ENCODE peak calls at places on chromosomes 12 and 14, in ten cellular contexts. V is breast epithelium, T is heart left ventricle, B is adrenal gland, D is HCT116, W is IMR-90, U is A549, R is NB4, X is stomach, M is lower leg skin. I is an unnamed sample.

GRCh38 chr14:23126548-23127278 is 7.7 kb upstream of the CEBPE start:
- DNase-seq in W (no peak), M (no peak), V (no peak), B (no peak), R (no peak), T (no peak), X (no peak), U (no peak), D (no peak), I (no peak)

GRCh38 chr12:2097617-2098016 is 44.8 kb downstream of the CACNA1C start:
- DNase-seq in V (no peak), D (no peak), U (no peak), M (no peak), W (no peak), B (no peak), R (no peak), T (no peak), X (no peak), I (no peak)

GRCh38 chr12:57549909-57550627 is at the start of gene KIF5A:
- DNase-seq in D (no peak), X (no peak), M (no peak), R (no peak), B (peak), T (no peak), V (no peak), W (no peak), U (peak), I (no peak)

GRCh38 chr12:72031066-72031465 is 92.4 kb downstream of the TPH2 start:
- DNase-seq in D (no peak), R (no peak), W (no peak), X (no peak), U (no peak), T (no peak), V (no peak), B (no peak), M (no peak), I (no peak)

GRCh38 chr14:65976771-65977170 is 509.4 kb upstream of the CCDC196 start:
- DNase-seq in V (no peak), M (no peak), T (no peak), D (no peak), X (no peak), B (no peak), R (no peak), U (no peak), W (no peak), I (no peak)

GRCh38 chr12:115191342-115191741 is 507.4 kb upstream of the TBX3 start:
- DNase-seq in B (no peak), T (no peak), W (no peak), M (no peak), U (no peak), X (no peak), D (no peak), V (no peak), R (no peak), I (no peak)

GRCh38 chr12:76569685-76570604 is 10.4 kb upstream of the OSBPL8 start:
- DNase-seq in X (no peak), D (no peak), B (no peak), M (no peak), W (no peak), T (no peak), R (no peak), V (no peak), U (no peak), I (no peak)

GRCh38 chr12:39122562-39123204 is 217.3 kb upstream of the CPNE8 start:
- DNase-seq in X (no peak), B (no peak), D (peak), W (no peak), U (no peak), V (no peak), T (no peak), R (no peak), M (no peak), I (no peak)

GRCh38 chr12:13981296-13981962 is at the start of gene GRIN2B:
- DNase-seq in M (no peak), D (peak), V (no peak), T (no peak), R (no peak), B (no peak), U (peak), W (no peak), X (no peak), I (no peak)

GRCh38 chr14:104863131-104863862 is 1.8 kb upstream of the CEP170B start:
- DNase-seq in X (no peak), T (no peak), R (no peak), U (no peak), W (no peak), V (no peak), D (no peak), B (no peak), M (no peak), I (no peak)

GRCh38 chr12:2641209-2641608 is 153.6 kb upstream of the FKBP4 start:
- DNase-seq in B (peak), M (peak), D (peak), T (no peak), X (no peak), U (peak), R (peak), W (peak), V (no peak), I (no peak)

GRCh38 chr12:54033106-54033979 is 493 bp downstream of the HOXC5 start:
- DNase-seq in V (no peak), X (peak), R (peak), T (no peak), W (no peak), B (peak), D (no peak), M (no peak), U (peak), I (no peak)

GRCh38 chr12:107992870-107993451 is 136.1 kb upstream of the WSCD2 start:
- DNase-seq in D (peak), R (peak), X (no peak), T (no peak), V (no peak), W (peak), M (no peak), U (peak), B (peak), I (no peak)

GRCh38 chr14:47539065-47539464 is 136.3 kb downstream of the MDGA2 start:
- DNase-seq in B (no peak), V (no peak), U (no peak), W (no peak), R (peak), M (no peak), X (no peak), D (no peak), T (no peak), I (no peak)

GRCh38 chr12:116346751-116347150 is 69.3 kb upstream of the MED13L start:
- DNase-seq in U (peak), M (no peak), B (peak), W (peak), T (no peak), D (no peak), V (peak), X (no peak), R (no peak), I (no peak)

GRCh38 chr14:68365228-68365627 is 427.6 kb downstream of the ZFP36L1 start:
- DNase-seq in B (no peak), U (no peak), V (no peak), R (no peak), D (peak), W (peak), X (no peak), M (no peak), T (no peak), I (no peak)

GRCh38 chr12:128073937-128074336 is 193.0 kb upstream of the TMEM132C start:
- DNase-seq in B (no peak), W (no peak), U (no peak), V (no peak), T (no peak), D (no peak), X (no peak), M (peak), R (no peak), I (no peak)

GRCh38 chr12:113105606-113106271 is 29.8 kb downstream of the RASAL1 start:
- DNase-seq in B (no peak), T (no peak), W (no peak), R (no peak), V (no peak), D (no peak), U (no peak), M (no peak), X (no peak), I (no peak)

GRCh38 chr14:91899777-91900176 is 32.4 kb upstream of the TC2N start:
- DNase-seq in R (no peak), X (no peak), D (no peak), U (no peak), M (no peak), W (no peak), T (no peak), B (no peak), V (no peak), I (no peak)

GRCh38 chr14:28243600-28243999 is 523.0 kb upstream of the FOXG1 start:
- DNase-seq in W (no peak), B (no peak), R (no peak), X (no peak), D (no peak), T (no peak), M (no peak), U (no peak), V (no peak), I (no peak)

GRCh38 chr12:131455218-131455506 is 255.7 kb upstream of the SFSWAP start:
- DNase-seq in B (no peak), T (no peak), W (no peak), X (no peak), D (no peak), V (no peak), U (no peak), M (no peak), R (no peak), I (no peak)

GRCh38 chr12:131455581-131456110 is 255.2 kb upstream of the SFSWAP start:
- DNase-seq in T (no peak), D (no peak), B (no peak), R (no peak), X (peak), M (peak), V (no peak), W (no peak), U (no peak), I (no peak)

GRCh38 chr12:131456301-131457027 is 254.4 kb upstream of the SFSWAP start:
- DNase-seq in D (no peak), V (no peak), R (no peak), B (no peak), W (no peak), X (peak), U (no peak), M (peak), T (no peak), I (no peak)

GRCh38 chr12:131452444-131452860 is 258.4 kb upstream of the SFSWAP start:
- DNase-seq in U (peak), M (peak), W (no peak), D (no peak), V (no peak), X (peak), R (peak), B (no peak), T (no peak), I (no peak)

DNA sequence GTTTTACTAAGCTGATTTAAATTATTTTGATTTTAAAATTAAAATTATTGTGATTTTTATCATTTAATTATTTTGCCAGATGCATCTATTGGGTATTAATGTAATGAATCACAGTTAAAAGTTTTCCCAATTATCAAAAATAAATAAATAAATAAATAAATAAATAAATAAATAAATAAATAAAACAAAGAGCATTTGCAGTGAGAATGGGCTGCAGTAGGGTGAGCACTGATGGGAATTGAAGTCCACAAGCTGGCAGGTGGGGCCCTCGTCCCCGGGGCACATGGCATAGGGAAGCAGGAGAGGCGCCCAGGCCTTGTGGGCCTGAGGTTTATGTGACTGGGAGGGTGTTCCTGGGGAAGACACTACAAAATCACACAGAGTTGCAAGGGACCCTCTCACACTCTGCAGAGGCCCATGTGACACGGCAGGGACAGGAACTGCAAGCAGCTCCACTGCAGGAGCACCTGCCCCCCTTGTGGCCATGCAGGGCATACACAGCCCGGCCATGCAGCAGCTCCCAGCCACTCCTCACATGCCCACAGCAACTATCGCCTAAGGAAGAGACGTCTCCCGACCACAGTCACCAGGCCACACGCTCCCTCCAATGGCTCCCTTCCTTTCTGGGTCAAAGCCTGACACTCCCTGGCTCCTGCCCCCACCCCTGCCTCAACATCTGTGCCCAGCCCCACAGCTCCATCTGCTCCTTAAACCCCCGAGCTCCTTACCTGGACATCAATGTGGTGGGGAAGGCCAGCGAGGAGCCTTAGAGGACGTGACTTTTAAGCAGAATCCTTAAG is 256.3 kb upstream of the SFSWAP start:
- DNase-seq in M (peak), X (peak), R (peak), B (peak), V (no peak), W (no peak), U (peak), D (peak), T (no peak), I (no peak)
- TF ChIP-seq CTCF in M (no peak), X (no peak), R (peak), B (peak), V (no peak), W (no peak), U (peak), D (peak), T (peak), I (peak)

GRCh38 chr12:31633464-31633863 is 26.0 kb upstream of the ETFBKMT start:
- DNase-seq in V (no peak), R (no peak), U (no peak), B (no peak), W (no peak), M (peak), T (no peak), D (no peak), X (no peak), I (no peak)
- TF ChIP-seq POLR2A in V (no peak), R (no peak), U (no peak), B (no peak), W (no peak), M (no peak), T (no peak), D (no peak), X (no peak), I (no peak)

DNA sequence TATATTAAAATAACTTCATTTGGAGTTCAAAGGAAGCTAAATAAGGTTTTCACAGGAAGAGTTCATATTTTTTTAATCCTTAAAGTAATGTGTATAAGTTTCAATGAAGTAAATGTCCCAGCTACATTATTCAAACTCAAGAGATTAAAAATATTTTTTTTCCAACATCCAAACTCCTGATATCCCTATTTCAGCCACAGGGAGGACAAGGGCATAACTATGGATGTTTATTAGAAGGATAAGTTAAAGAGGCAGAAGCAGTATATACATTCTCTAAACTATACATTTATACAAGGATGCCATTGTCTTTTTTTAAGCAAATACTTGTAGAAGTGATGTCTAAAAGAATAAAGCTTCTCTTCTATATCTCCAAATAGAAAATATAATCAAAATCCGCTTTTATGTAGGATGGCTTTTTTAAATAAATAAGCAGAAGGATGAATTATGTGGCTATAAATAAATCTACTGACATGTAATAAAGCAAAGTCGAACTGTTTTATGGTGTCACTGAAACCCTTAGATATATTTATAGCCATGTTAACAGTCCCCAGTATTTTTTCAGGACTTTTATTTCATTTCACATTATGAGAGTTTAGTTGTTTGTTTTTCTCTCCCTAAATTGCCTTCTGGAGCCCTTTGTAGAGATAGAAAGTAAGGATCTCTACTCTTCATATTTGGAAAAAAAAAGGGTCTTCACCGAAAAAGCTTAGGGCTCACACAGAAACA is 936.5 kb downstream of the DIO2 start:
- DNase-seq in X (no peak), V (no peak), T (no peak), R (no peak), D (no peak), B (no peak), W (peak), U (no peak), M (no peak), I (no peak)
- TF ChIP-seq CTCF in X (no peak), V (no peak), T (no peak), R (no peak), D (no peak), B (no peak), W (peak), U (no peak), M (no peak), I (no peak)

DNA sequence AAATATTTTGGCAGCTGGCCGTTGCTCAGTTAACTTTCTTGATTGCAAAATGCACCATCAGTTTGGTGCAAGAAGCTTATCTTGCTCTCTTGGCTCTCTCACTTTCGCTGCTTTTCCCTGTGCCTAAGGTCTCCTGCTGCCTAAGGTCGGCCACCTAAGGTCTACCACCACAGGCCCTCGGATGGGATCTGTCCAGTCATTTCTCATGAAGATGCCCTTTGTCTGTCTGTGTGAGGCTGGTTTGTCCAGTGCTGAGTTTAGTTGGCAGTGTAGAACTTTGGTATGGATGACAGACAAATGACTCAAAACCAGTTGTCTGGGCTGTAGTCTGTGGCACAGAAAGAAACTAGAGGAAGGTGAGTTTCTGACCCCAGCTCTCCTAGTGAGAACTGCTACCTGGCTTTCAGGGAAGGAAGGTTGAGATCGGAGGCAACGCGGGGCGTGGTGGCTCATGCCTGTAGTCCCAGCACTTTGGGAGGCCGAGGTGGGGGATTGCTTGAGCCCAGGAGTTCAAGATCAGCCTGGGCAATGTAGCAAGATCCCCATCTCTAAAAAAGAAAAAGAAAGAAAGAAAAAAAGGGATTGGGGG is 2.6 kb downstream of the MLXIP start:
- DNase-seq in X (no peak), U (no peak), D (no peak), V (no peak), W (no peak), M (no peak), B (no peak), R (peak), T (no peak), I (no peak)
- TF ChIP-seq POLR2A in X (no peak), U (no peak), D (no peak), V (no peak), W (no peak), M (no peak), B (no peak), R (no peak), T (no peak), I (no peak)

GRCh38 chr12:73815072-73815660 is 722.5 kb upstream of the ATXN7L3B start:
- DNase-seq in U (no peak), R (no peak), B (no peak), W (no peak), V (no peak), X (no peak), T (no peak), M (no peak), D (no peak), I (no peak)

GRCh38 chr12:73817161-73817560 is 720.5 kb upstream of the ATXN7L3B start:
- DNase-seq in T (no peak), B (no peak), R (no peak), U (no peak), D (no peak), M (no peak), W (no peak), V (no peak), X (no peak), I (no peak)
- TF ChIP-seq CTCF in T (no peak), B (no peak), R (no peak), U (no peak), D (no peak), M (no peak), W (no peak), V (no peak), X (no peak), I (no peak)

GRCh38 chr12:94150483-94151225 is 2.3 kb downstream of the PLXNC1 start:
- DNase-seq in R (peak), V (no peak), B (no peak), M (peak), U (no peak), D (no peak), W (no peak), T (no peak), X (peak), I (no peak)
- TF ChIP-seq POLR2A in R (no peak), V (no peak), B (no peak), M (no peak), U (no peak), D (no peak), W (no peak), T (no peak), X (no peak), I (no peak)

GRCh38 chr14:90645842-90646443 is 170.3 kb downstream of the TTC7B start:
- DNase-seq in W (peak), D (peak), R (no peak), V (peak), U (peak), B (no peak), M (no peak), T (no peak), X (no peak), I (no peak)
- TF ChIP-seq CTCF in W (no peak), D (no peak), R (no peak), V (no peak), U (no peak), B (no peak), M (no peak), T (no peak), X (no peak), I (no peak)

I was measured in tibial nerve.